ENCODE peak calls at places on chromosomes 3 and 15, in seven cellular contexts. N, Q, Z, O, V, J and L are unnamed samples.

GRCh38 chr3:377158-377561 is 180.6 kb downstream of the CHL1 start:
- DNase-seq in N (peak), Q (no peak), Z (no peak), O (no peak), V (no peak), J (peak), L (no peak)

GRCh38 chr15:89179966-89180875 is 41.2 kb downstream of the RLBP1 start:
- DNase-seq in N (no peak), Q (no peak), Z (no peak), O (no peak), V (no peak), J (peak), L (no peak)

GRCh38 chr3:33032937-33033336 is 64.0 kb downstream of the GLB1 start:
- DNase-seq in N (no peak), Q (no peak), Z (no peak), O (no peak), V (no peak), J (no peak), L (no peak)

GRCh38 chr3:47868306-47868705 is 65.4 kb downstream of the DHX30 start:
- DNase-seq in N (no peak), Q (no peak), Z (no peak), O (no peak), V (no peak), J (no peak), L (no peak)

GRCh38 chr15:77634266-77634962 is 1.7 kb upstream of the LINGO1 start:
- DNase-seq in N (peak), Q (peak), Z (no peak), O (peak), V (peak), J (peak), L (peak)

GRCh38 chr15:85603703-85604102 is 191.0 kb downstream of the KLHL25 start:
- DNase-seq in N (no peak), Q (no peak), Z (no peak), O (no peak), V (no peak), J (no peak), L (no peak)

GRCh38 chr15:40782609-40783227 is 12.9 kb downstream of the C15orf62 start:
- DNase-seq in N (peak), Q (peak), Z (no peak), O (peak), V (peak), J (peak), L (peak)

GRCh38 chr3:18680759-18681158 is 255.6 kb upstream of the SATB1 start:
- DNase-seq in N (no peak), Q (no peak), Z (no peak), O (no peak), V (no peak), J (no peak), L (no peak)

GRCh38 chr3:115062009-115062408 is 85.1 kb downstream of the ZBTB20 start:
- DNase-seq in N (no peak), Q (no peak), Z (no peak), O (no peak), V (no peak), J (no peak), L (no peak)